ENCODE peak calls at places on chromosomes 12 and 14, in eight cellular contexts. G is HCT116, M is testis, O is A549, T is ascending aorta, V is transverse colon, L is cardiac fibroblast, P is left lung. B is an unnamed sample.

GRCh38 chr12:44015333-44015941 is 179.6 kb downstream of the TMEM117 start:
- DNase-seq in T (no peak), V (no peak), L (peak), O (peak), G (peak), P (no peak), M (no peak), B (peak)

GRCh38 chr14:78836777-78837176 is 666.6 kb downstream of the NRXN3 start:
- DNase-seq in T (no peak), M (peak), G (peak), V (peak), P (no peak), O (peak), L (peak), B (peak)

GRCh38 chr14:69234106-69234505 is 25.9 kb upstream of the GALNT16 start:
- DNase-seq in M (no peak), O (no peak), G (no peak), T (no peak), V (no peak), P (no peak), L (no peak), B (no peak)

GRCh38 chr14:79856357-79856756 is 354.9 kb downstream of the DIO2 start:
- DNase-seq in L (peak), P (no peak), O (no peak), M (no peak), V (no peak), T (no peak), G (no peak), B (no peak)

GRCh38 chr12:41486718-41487117 is 298.6 kb downstream of the PDZRN4 start:
- DNase-seq in V (no peak), G (no peak), M (no peak), T (no peak), P (no peak), O (no peak), L (peak), B (no peak)

GRCh38 chr12:50363141-50363540 is 33.3 kb downstream of the FAM186A start:
- DNase-seq in P (no peak), M (no peak), L (no peak), G (no peak), O (no peak), V (no peak), T (no peak), B (no peak)

GRCh38 chr14:68520637-68521556 is 272.0 kb downstream of the ZFP36L1 start:
- DNase-seq in P (peak), T (no peak), O (peak), G (peak), V (peak), M (no peak), L (no peak), B (no peak)

GRCh38 chr14:101755591-101756324 is 5.8 kb upstream of the PPP2R5C start:
- DNase-seq in V (no peak), O (no peak), L (no peak), T (no peak), P (no peak), G (no peak), M (no peak), B (no peak)

GRCh38 chr14:44211718-44212117 is 295.4 kb downstream of the FSCB start:
- DNase-seq in L (no peak), O (no peak), V (no peak), M (no peak), T (no peak), P (no peak), G (no peak), B (no peak)

GRCh38 chr14:75487155-75487671 is 35.1 kb upstream of the BATF start:
- DNase-seq in V (no peak), G (no peak), L (no peak), T (no peak), O (no peak), P (no peak), M (no peak), B (peak)

GRCh38 chr12:90268574-90268973 is 559.9 kb upstream of the ATP2B1 start:
- DNase-seq in M (no peak), T (no peak), P (no peak), V (no peak), O (no peak), L (no peak), G (no peak), B (no peak)

GRCh38 chr14:67515386-67516079 is 17.6 kb upstream of the PLEKHH1 start:
- DNase-seq in T (no peak), L (no peak), V (no peak), M (peak), O (no peak), P (peak), G (no peak), B (no peak)

GRCh38 chr14:75724414-75725204 is 63.6 kb downstream of the TTLL5 start:
- DNase-seq in P (no peak), M (no peak), L (no peak), O (no peak), G (no peak), T (no peak), V (no peak), B (no peak)

GRCh38 chr12:96219700-96220206 is 25.6 kb downstream of the ELK3 start:
- DNase-seq in G (peak), P (peak), T (no peak), V (no peak), L (peak), M (no peak), O (peak), B (peak)

GRCh38 chr12:122866950-122867607 is 28.8 kb downstream of the VPS37B start:
- DNase-seq in L (no peak), P (peak), O (no peak), G (no peak), M (no peak), V (no peak), T (no peak), B (no peak)

GRCh38 chr12:111222027-111222414 is 146.9 kb downstream of the PHETA1 start:
- DNase-seq in G (no peak), T (no peak), O (no peak), M (no peak), L (no peak), V (no peak), P (no peak), B (no peak)

GRCh38 chr14:20812576-20812975 is 9.9 kb upstream of the RNASE1 start:
- DNase-seq in G (no peak), L (no peak), V (no peak), T (no peak), O (no peak), P (no peak), M (no peak), B (no peak)

GRCh38 chr12:79522237-79522636 is 168.5 kb downstream of the PAWR start:
- DNase-seq in M (no peak), O (no peak), T (no peak), P (no peak), V (no peak), G (no peak), L (no peak), B (no peak)

DNA sequence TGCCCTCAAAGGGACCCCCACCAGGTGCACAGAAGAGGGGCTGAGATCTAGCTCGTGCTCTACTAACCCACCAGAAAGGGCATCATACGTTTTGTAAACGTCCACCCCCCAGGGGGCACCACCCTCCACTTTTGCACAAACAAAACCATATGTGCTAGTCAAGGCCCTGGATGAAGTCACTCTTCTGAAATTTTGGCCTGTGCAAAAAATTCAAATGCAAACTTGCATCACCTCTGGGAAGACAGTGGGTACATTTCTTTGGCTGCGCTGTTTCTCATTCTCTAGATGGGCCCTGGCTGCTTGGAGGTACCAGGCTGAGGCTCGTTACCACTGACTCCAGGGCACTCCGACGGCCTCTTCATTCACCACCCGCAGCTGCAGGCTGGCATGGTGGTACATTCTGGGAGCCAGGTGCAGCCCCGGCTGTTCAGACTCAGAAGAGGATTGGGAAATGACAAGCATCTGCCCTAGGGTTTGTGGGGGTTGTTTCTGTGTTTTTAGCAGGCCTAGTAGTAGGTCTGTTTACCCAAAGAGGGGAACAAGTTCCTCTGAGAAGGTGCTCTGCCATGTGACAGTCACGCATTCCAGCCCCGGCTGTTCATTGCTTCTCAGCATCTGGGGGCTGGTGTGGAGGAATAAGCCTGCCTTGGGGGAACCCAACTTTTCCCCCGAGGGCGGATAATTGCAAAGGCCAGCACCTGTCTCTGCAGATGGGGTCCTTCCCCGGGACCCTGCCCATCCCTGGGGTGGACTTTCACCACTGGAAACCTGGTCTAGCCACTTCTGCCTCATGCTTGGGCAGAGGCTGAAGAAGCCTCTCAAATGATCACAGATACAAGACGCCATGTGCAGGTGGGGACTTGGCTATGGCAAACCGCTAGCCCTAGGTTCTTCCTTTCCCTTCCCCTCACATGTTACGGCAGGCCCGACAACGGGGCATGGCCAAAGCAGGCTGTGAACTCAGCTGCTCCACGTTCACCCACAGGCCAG is 147.6 kb downstream of the DPF3 start:
- DNase-seq in M (no peak), T (no peak), O (no peak), L (peak), P (no peak), G (no peak), V (no peak), B (no peak)
- H3K4me3 ChIP-seq in M (no peak), T (no peak), O (no peak), L (peak), P (no peak), G (no peak), V (no peak), B (no peak)

GRCh38 chr14:77459072-77459723 is 1.3 kb downstream of the AHSA1 start:
- DNase-seq in O (peak), T (no peak), V (peak), M (peak), G (peak), L (peak), P (no peak), B (peak)
- TF ChIP-seq CTCF in O (peak), T (peak), V (peak), M (peak), G (peak), L (peak), P (peak), B (peak)

GRCh38 chr14:71995741-71996140 is 63.5 kb downstream of the RGS6 start:
- DNase-seq in T (no peak), P (no peak), O (no peak), M (no peak), L (no peak), G (no peak), V (no peak), B (no peak)

GRCh38 chr14:71996615-71997014 is 64.4 kb downstream of the RGS6 start:
- DNase-seq in O (no peak), L (no peak), T (no peak), M (no peak), P (no peak), V (no peak), G (no peak), B (no peak)

DNA sequence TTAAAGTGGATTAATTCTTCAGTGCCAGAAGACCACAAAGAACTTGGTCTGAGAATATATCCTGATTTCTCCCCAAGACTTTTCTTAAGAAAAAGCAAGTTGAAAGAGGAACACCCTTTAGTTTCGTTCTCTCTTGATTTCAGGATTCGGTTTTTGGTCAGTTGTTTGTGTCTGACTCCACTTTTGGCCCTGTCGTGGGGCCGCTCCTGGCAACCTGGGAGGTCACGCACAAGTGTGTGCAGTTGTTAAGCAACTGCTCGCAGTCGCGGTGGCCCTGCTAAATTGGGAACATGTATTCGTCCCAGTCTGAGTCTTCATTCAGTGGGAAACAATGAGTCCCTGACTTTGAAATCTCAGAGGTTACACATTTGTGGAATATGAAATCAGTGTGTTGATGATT is 68.7 kb downstream of the RGS6 start:
- DNase-seq in P (no peak), G (no peak), O (no peak), L (no peak), M (peak), V (no peak), T (no peak), B (no peak)
- H3K4me3 ChIP-seq in P (no peak), G (no peak), O (no peak), L (no peak), M (no peak), V (no peak), T (no peak), B (no peak)

GRCh38 chr12:30754383-30754749 is 385 bp downstream of the CAPRIN2 start:
- DNase-seq in L (no peak), V (no peak), O (peak), P (no peak), T (no peak), M (no peak), G (no peak), B (no peak)

GRCh38 chr12:30754750-30755394 is at the start of gene CAPRIN2:
- DNase-seq in T (peak), G (peak), M (peak), V (peak), L (peak), O (peak), P (peak), B (peak)

GRCh38 chr12:30753761-30754382 is 879 bp downstream of the CAPRIN2 start:
- DNase-seq in O (peak), P (no peak), V (no peak), L (peak), G (no peak), M (no peak), T (no peak), B (no peak)

GRCh38 chr12:30752255-30752654 is 2.5 kb downstream of the CAPRIN2 start:
- DNase-seq in O (no peak), G (no peak), L (no peak), M (no peak), T (no peak), V (no peak), P (no peak), B (no peak)

GRCh38 chr12:30753233-30753632 is 1.5 kb downstream of the CAPRIN2 start:
- DNase-seq in O (peak), G (no peak), P (no peak), M (no peak), V (no peak), L (peak), T (no peak), B (no peak)
- TF ChIP-seq CTCF in O (peak), G (peak), P (no peak), M (no peak), V (no peak), L (peak), T (no peak), B (peak)

GRCh38 chr12:53096089-53096741 is 1.3 kb upstream of the IGFBP6 start:
- DNase-seq in M (peak), T (peak), L (peak), G (no peak), P (peak), V (peak), O (no peak), B (no peak)
- H3K4me3 ChIP-seq in M (peak), T (peak), L (peak), G (peak), P (peak), V (no peak), O (no peak), B (no peak)

GRCh38 chr12:75953312-75953906 is 78.2 kb downstream of the PHLDA1 start:
- DNase-seq in M (peak), L (peak), T (no peak), O (peak), V (no peak), P (no peak), G (no peak), B (peak)
- TF ChIP-seq CTCF in M (no peak), L (no peak), T (no peak), O (no peak), V (no peak), P (no peak), G (no peak), B (peak)

GRCh38 chr12:57852620-57853509 is 6.3 kb upstream of the CTDSP2 start:
- DNase-seq in V (peak), O (no peak), L (peak), G (no peak), T (no peak), P (peak), M (peak), B (no peak)
- H3K4me3 ChIP-seq in V (peak), O (no peak), L (no peak), G (no peak), T (peak), P (peak), M (peak), B (no peak)

GRCh38 chr12:131093971-131094830 is 140.5 kb downstream of the ADGRD1 start:
- DNase-seq in O (no peak), T (no peak), M (peak), G (no peak), V (peak), P (peak), L (no peak), B (no peak)
- TF ChIP-seq CTCF in O (no peak), T (no peak), M (no peak), G (no peak), V (no peak), P (no peak), L (no peak), B (no peak)

DNA sequence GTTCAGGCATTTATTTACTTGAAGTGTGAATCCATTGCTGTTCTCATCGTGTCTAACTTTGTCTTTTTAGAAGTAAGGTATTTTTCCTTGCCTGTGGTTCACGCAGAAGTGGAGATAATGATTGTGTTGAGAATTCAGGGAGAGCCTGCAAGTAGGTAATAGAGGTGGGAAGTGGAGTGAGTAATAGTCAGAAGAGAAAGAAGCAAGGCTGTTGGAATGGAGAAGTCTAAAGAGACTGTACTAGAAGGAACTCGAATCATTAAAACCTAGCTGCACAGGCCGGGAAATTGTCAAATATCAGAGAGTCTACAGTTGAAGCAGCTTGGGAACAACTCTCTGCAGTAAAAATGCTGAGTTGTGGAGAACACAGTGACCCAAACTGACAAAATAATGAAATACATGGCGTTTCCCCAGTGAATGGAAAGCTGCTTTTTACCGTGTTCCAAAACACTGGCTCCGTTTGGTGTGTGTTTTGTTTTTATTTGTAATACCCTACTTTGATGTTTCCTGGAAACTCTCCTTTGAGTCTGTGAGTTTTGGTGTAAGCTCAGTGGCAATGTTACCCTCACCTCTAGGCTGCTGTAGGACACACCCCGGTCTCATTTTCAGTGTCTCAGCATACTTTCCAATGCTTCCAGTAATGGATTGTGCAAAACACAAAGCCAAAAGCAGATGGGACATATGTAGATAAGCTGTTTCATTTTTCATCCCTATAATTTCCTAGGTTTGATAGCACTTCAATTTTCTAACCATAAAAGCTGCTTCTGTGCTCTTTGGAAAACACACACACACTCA is 146.6 kb downstream of the CRADD start:
- DNase-seq in T (no peak), P (no peak), G (no peak), M (no peak), V (no peak), L (peak), O (no peak), B (peak)
- H3K4me3 ChIP-seq in T (no peak), P (no peak), G (no peak), M (no peak), V (no peak), L (no peak), O (no peak), B (peak)

GRCh38 chr14:38775986-38776385 is 327.0 kb downstream of the SEC23A start:
- DNase-seq in V (no peak), T (no peak), P (no peak), M (no peak), L (no peak), G (no peak), O (no peak), B (no peak)

GRCh38 chr14:38777401-38777800 is 325.6 kb downstream of the SEC23A start:
- DNase-seq in L (no peak), G (no peak), P (no peak), T (no peak), O (no peak), M (no peak), V (no peak), B (no peak)

GRCh38 chr14:38770245-38770644 is 332.8 kb downstream of the SEC23A start:
- DNase-seq in G (no peak), O (no peak), L (no peak), V (no peak), P (no peak), T (no peak), M (no peak), B (no peak)

DNA sequence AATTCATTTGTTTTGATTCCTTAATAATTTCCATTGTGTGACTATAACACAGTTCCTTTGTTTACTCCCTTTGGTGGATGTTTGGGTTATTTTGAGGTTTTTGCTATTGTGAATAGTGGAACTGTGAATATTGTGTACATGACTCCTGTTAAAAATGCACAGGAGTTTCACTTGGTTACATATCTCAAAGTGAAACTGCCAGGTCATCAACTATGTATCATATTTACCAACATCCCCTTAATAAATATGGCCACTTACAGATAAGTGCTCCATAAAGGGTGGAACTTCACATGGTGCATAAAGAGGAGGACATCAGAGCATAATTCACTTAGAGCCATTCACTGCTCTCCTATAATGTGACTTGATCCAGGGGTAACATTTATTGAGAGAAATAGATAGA is 328.9 kb downstream of the SEC23A start:
- DNase-seq in L (no peak), P (no peak), G (no peak), O (no peak), T (no peak), M (no peak), V (no peak), B (no peak)
- TF ChIP-seq CTCF in L (no peak), P (no peak), G (no peak), O (no peak), T (no peak), M (no peak), V (no peak), B (no peak)

B was measured in epithelial cell of proximal tubule.